ENCODE peak calls at places on chromosomes 3 and 15, in six cellular contexts. One of them, this sample, is unnamed.

GRCh38 chr3:69240651-69241578 is 118.5 kb upstream of the LMOD3 start:
- DNase-seq in heart right ventricle: no peak
- DNase-seq in transverse colon: no peak
- DNase-seq in aorta: no peak
- DNase-seq in HuH-7.5: no peak
- DNase-seq in ecto neural progenitor cell: no peak
- DNase-seq in this sample: no peak

GRCh38 chr3:14592836-14593235 is 52.7 kb upstream of the GRIP2 start:
- DNase-seq in heart right ventricle: no peak
- DNase-seq in transverse colon: no peak
- DNase-seq in aorta: no peak
- DNase-seq in HuH-7.5: no peak
- DNase-seq in ecto neural progenitor cell: no peak
- DNase-seq in this sample: no peak

GRCh38 chr3:140455476-140455875 is 222.4 kb upstream of the TRIM42 start:
- DNase-seq in heart right ventricle: no peak
- DNase-seq in transverse colon: no peak
- DNase-seq in aorta: no peak
- DNase-seq in HuH-7.5: no peak
- DNase-seq in ecto neural progenitor cell: no peak
- DNase-seq in this sample: no peak

GRCh38 chr3:122077293-122078234 is 22.4 kb downstream of the CD86 start:
- DNase-seq in heart right ventricle: no peak
- DNase-seq in transverse colon: no peak
- DNase-seq in aorta: no peak
- DNase-seq in HuH-7.5: no peak
- DNase-seq in ecto neural progenitor cell: no peak
- DNase-seq in this sample: no peak

GRCh38 chr15:41940441-41940857 is 31.9 kb downstream of the EHD4 start:
- DNase-seq in heart right ventricle: no peak
- DNase-seq in transverse colon: no peak
- DNase-seq in aorta: no peak
- DNase-seq in HuH-7.5: no peak
- DNase-seq in ecto neural progenitor cell: no peak
- DNase-seq in this sample: no peak

GRCh38 chr3:13274874-13275332 is 145.2 kb downstream of the NUP210 start:
- DNase-seq in heart right ventricle: no peak
- DNase-seq in transverse colon: no peak
- DNase-seq in aorta: peak; percentile 21
- DNase-seq in HuH-7.5: no peak
- DNase-seq in ecto neural progenitor cell: no peak
- DNase-seq in this sample: no peak

GRCh38 chr15:84684092-84684491 is 26.1 kb upstream of the NMB start:
- DNase-seq in heart right ventricle: no peak
- DNase-seq in transverse colon: no peak
- DNase-seq in aorta: no peak
- DNase-seq in HuH-7.5: no peak
- DNase-seq in ecto neural progenitor cell: no peak
- DNase-seq in this sample: no peak

GRCh38 chr15:60044636-60045273 is 40.6 kb downstream of the FOXB1 start:
- DNase-seq in heart right ventricle: no peak
- DNase-seq in transverse colon: no peak
- DNase-seq in aorta: no peak
- DNase-seq in HuH-7.5: no peak
- DNase-seq in ecto neural progenitor cell: no peak
- DNase-seq in this sample: no peak

GRCh38 chr15:29046946-29047345 is 161.2 kb downstream of the APBA2 start:
- DNase-seq in heart right ventricle: no peak
- DNase-seq in transverse colon: no peak
- DNase-seq in aorta: no peak
- DNase-seq in HuH-7.5: no peak
- DNase-seq in ecto neural progenitor cell: no peak
- DNase-seq in this sample: no peak

GRCh38 chr3:41198526-41198925 is 779 bp upstream of the CTNNB1 start:
- DNase-seq in heart right ventricle: peak; percentile 51
- DNase-seq in transverse colon: peak; percentile 42
- DNase-seq in aorta: peak; percentile 60
- DNase-seq in HuH-7.5: peak; percentile 42
- DNase-seq in ecto neural progenitor cell: no peak
- DNase-seq in this sample: peak; percentile 63

GRCh38 chr3:25396251-25396650 is 31.8 kb upstream of the RARB start:
- DNase-seq in heart right ventricle: no peak
- DNase-seq in transverse colon: no peak
- DNase-seq in aorta: no peak
- DNase-seq in HuH-7.5: no peak
- DNase-seq in ecto neural progenitor cell: no peak
- DNase-seq in this sample: no peak

GRCh38 chr3:161987933-161988332 is 491.3 kb downstream of the OTOL1 start:
- DNase-seq in heart right ventricle: no peak
- DNase-seq in transverse colon: no peak
- DNase-seq in aorta: no peak
- DNase-seq in HuH-7.5: no peak
- DNase-seq in ecto neural progenitor cell: no peak
- DNase-seq in this sample: no peak

GRCh38 chr3:57052662-57053061 is 7.8 kb upstream of the SPATA12 start:
- DNase-seq in heart right ventricle: no peak
- DNase-seq in transverse colon: no peak
- DNase-seq in aorta: no peak
- DNase-seq in HuH-7.5: no peak
- DNase-seq in ecto neural progenitor cell: no peak
- DNase-seq in this sample: no peak

GRCh38 chr3:6540981-6541380 is 319.9 kb upstream of the GRM7 start:
- DNase-seq in heart right ventricle: no peak
- DNase-seq in transverse colon: no peak
- DNase-seq in aorta: no peak
- DNase-seq in HuH-7.5: no peak
- DNase-seq in ecto neural progenitor cell: no peak
- DNase-seq in this sample: no peak

GRCh38 chr15:74497584-74497983 is 36.6 kb upstream of the UBL7 start:
- DNase-seq in heart right ventricle: no peak
- DNase-seq in transverse colon: peak; percentile 11
- DNase-seq in aorta: no peak
- DNase-seq in HuH-7.5: no peak
- DNase-seq in ecto neural progenitor cell: no peak
- DNase-seq in this sample: no peak

GRCh38 chr3:49534581-49535495 is 19.4 kb upstream of the BSN start:
- DNase-seq in heart right ventricle: no peak
- DNase-seq in transverse colon: no peak
- DNase-seq in aorta: no peak
- DNase-seq in HuH-7.5: no peak
- DNase-seq in ecto neural progenitor cell: peak; percentile 78
- DNase-seq in this sample: no peak

GRCh38 chr3:187211532-187212274 is 14.4 kb downstream of the RTP1 start:
- DNase-seq in heart right ventricle: no peak
- DNase-seq in transverse colon: no peak
- DNase-seq in aorta: no peak
- DNase-seq in HuH-7.5: no peak
- DNase-seq in ecto neural progenitor cell: no peak
- DNase-seq in this sample: no peak

GRCh38 chr3:158430968-158431367 is 140.0 kb upstream of the MLF1 start:
- DNase-seq in heart right ventricle: no peak
- DNase-seq in transverse colon: no peak
- DNase-seq in aorta: no peak
- DNase-seq in HuH-7.5: no peak
- DNase-seq in ecto neural progenitor cell: no peak
- DNase-seq in this sample: no peak

GRCh38 chr3:14605070-14605469 is 46.5 kb upstream of the CCDC174 start:
- DNase-seq in heart right ventricle: no peak
- DNase-seq in transverse colon: no peak
- DNase-seq in aorta: no peak
- DNase-seq in HuH-7.5: no peak
- DNase-seq in ecto neural progenitor cell: no peak
- DNase-seq in this sample: no peak

GRCh38 chr3:81962396-81962795 is 201.0 kb upstream of the GBE1 start:
- DNase-seq in heart right ventricle: no peak
- DNase-seq in transverse colon: no peak
- DNase-seq in aorta: no peak
- DNase-seq in HuH-7.5: no peak
- DNase-seq in ecto neural progenitor cell: no peak
- DNase-seq in this sample: no peak

GRCh38 chr3:141828487-141829284 is 47.8 kb upstream of the ATP1B3 start:
- DNase-seq in heart right ventricle: peak; percentile 32
- DNase-seq in transverse colon: peak; percentile 78
- DNase-seq in aorta: no peak
- DNase-seq in HuH-7.5: peak; percentile 10
- DNase-seq in ecto neural progenitor cell: no peak
- DNase-seq in this sample: no peak